ENCODE peak calls at places on chromosomes 13 and 19, in seven cellular contexts. One of them, this sample, is unnamed.

GRCh38 chr13:98989469-98990235 is 11.8 kb upstream of the DOCK9 start:
- ATAC-seq in K562: no peak
- ATAC-seq in GM23338: no peak
- ATAC-seq in GM12878: no peak
- ATAC-seq in upper lobe of left lung: no peak
- ATAC-seq in HCT116: no peak
- ATAC-seq in HepG2: no peak
- ATAC-seq in this sample: no peak

GRCh38 chr13:47679391-47679790 is 321.7 kb downstream of the SUCLA2 start:
- ATAC-seq in K562: no peak
- ATAC-seq in GM23338: no peak
- ATAC-seq in GM12878: no peak
- ATAC-seq in upper lobe of left lung: no peak
- ATAC-seq in HCT116: no peak
- ATAC-seq in HepG2: no peak
- ATAC-seq in this sample: no peak

GRCh38 chr13:75978815-75979214 is 342.7 kb downstream of the LMO7 start:
- ATAC-seq in K562: no peak
- ATAC-seq in GM23338: no peak
- ATAC-seq in GM12878: peak
- ATAC-seq in upper lobe of left lung: no peak
- ATAC-seq in HCT116: no peak
- ATAC-seq in HepG2: no peak
- ATAC-seq in this sample: no peak

GRCh38 chr19:45739498-45740439 is 6.5 kb downstream of the MEIOSIN start:
- ATAC-seq in K562: peak
- ATAC-seq in GM23338: peak
- ATAC-seq in GM12878: peak
- ATAC-seq in upper lobe of left lung: no peak
- ATAC-seq in HCT116: peak
- ATAC-seq in HepG2: no peak
- ATAC-seq in this sample: no peak

GRCh38 chr13:109361562-109361961 is 424.8 kb downstream of the IRS2 start:
- ATAC-seq in K562: no peak
- ATAC-seq in GM23338: no peak
- ATAC-seq in GM12878: no peak
- ATAC-seq in upper lobe of left lung: peak
- ATAC-seq in HCT116: no peak
- ATAC-seq in HepG2: no peak
- ATAC-seq in this sample: no peak

GRCh38 chr19:18612051-18612771 is 459 bp upstream of the TMEM59L start:
- ATAC-seq in K562: no peak
- ATAC-seq in GM23338: peak
- ATAC-seq in GM12878: no peak
- ATAC-seq in upper lobe of left lung: no peak
- ATAC-seq in HCT116: peak
- ATAC-seq in HepG2: no peak
- ATAC-seq in this sample: no peak

GRCh38 chr19:23817519-23817918 is 58.8 kb upstream of the ZNF681 start:
- ATAC-seq in K562: peak
- ATAC-seq in GM23338: peak
- ATAC-seq in GM12878: no peak
- ATAC-seq in upper lobe of left lung: no peak
- ATAC-seq in HCT116: no peak
- ATAC-seq in HepG2: peak
- ATAC-seq in this sample: no peak

GRCh38 chr13:59996461-59996860 is 167.3 kb downstream of the DIAPH3 start:
- ATAC-seq in K562: no peak
- ATAC-seq in GM23338: no peak
- ATAC-seq in GM12878: no peak
- ATAC-seq in upper lobe of left lung: no peak
- ATAC-seq in HCT116: no peak
- ATAC-seq in HepG2: no peak
- ATAC-seq in this sample: no peak

GRCh38 chr19:33098023-33098652 is 17.2 kb downstream of the GPATCH1 start:
- ATAC-seq in K562: no peak
- ATAC-seq in GM23338: no peak
- ATAC-seq in GM12878: no peak
- ATAC-seq in upper lobe of left lung: no peak
- ATAC-seq in HCT116: no peak
- ATAC-seq in HepG2: peak
- ATAC-seq in this sample: no peak

GRCh38 chr19:51551673-51552440 is 19.2 kb upstream of the ZNF175 start:
- ATAC-seq in K562: no peak
- ATAC-seq in GM23338: no peak
- ATAC-seq in GM12878: no peak
- ATAC-seq in upper lobe of left lung: no peak
- ATAC-seq in HCT116: no peak
- ATAC-seq in HepG2: no peak
- ATAC-seq in this sample: no peak

GRCh38 chr13:101845501-101846012 is 393.1 kb downstream of the ITGBL1 start:
- ATAC-seq in K562: no peak
- ATAC-seq in GM23338: no peak
- ATAC-seq in GM12878: no peak
- ATAC-seq in upper lobe of left lung: no peak
- ATAC-seq in HCT116: no peak
- ATAC-seq in HepG2: peak
- ATAC-seq in this sample: no peak

GRCh38 chr13:55661505-55661904 is 1479.2 kb upstream of the PRR20A start:
- ATAC-seq in K562: no peak
- ATAC-seq in GM23338: peak
- ATAC-seq in GM12878: no peak
- ATAC-seq in upper lobe of left lung: no peak
- ATAC-seq in HCT116: no peak
- ATAC-seq in HepG2: no peak
- ATAC-seq in this sample: no peak

GRCh38 chr19:35267818-35268545 is 780 bp upstream of the USF2 start:
- ATAC-seq in K562: peak
- ATAC-seq in GM23338: peak
- ATAC-seq in GM12878: peak
- ATAC-seq in upper lobe of left lung: peak
- ATAC-seq in HCT116: peak
- ATAC-seq in HepG2: peak
- ATAC-seq in this sample: peak

GRCh38 chr19:35266904-35267817 is 1.6 kb upstream of the USF2 start:
- ATAC-seq in K562: peak
- ATAC-seq in GM23338: peak
- ATAC-seq in GM12878: peak
- ATAC-seq in upper lobe of left lung: peak
- ATAC-seq in HCT116: peak
- ATAC-seq in HepG2: peak
- ATAC-seq in this sample: peak

GRCh38 chr19:35269425-35270117 is 809 bp downstream of the USF2 start:
- ATAC-seq in K562: peak
- ATAC-seq in GM23338: peak
- ATAC-seq in GM12878: peak
- ATAC-seq in upper lobe of left lung: peak
- ATAC-seq in HCT116: peak
- ATAC-seq in HepG2: peak
- ATAC-seq in this sample: peak

GRCh38 chr19:35270381-35270811 is 1.6 kb downstream of the USF2 start:
- ATAC-seq in K562: no peak
- ATAC-seq in GM23338: no peak
- ATAC-seq in GM12878: no peak
- ATAC-seq in upper lobe of left lung: no peak
- ATAC-seq in HCT116: no peak
- ATAC-seq in HepG2: no peak
- ATAC-seq in this sample: no peak

GRCh38 chr19:35268546-35269424 is at the start of gene USF2:
- ATAC-seq in K562: peak
- ATAC-seq in GM23338: no peak
- ATAC-seq in GM12878: peak
- ATAC-seq in upper lobe of left lung: no peak
- ATAC-seq in HCT116: peak
- ATAC-seq in HepG2: no peak
- ATAC-seq in this sample: peak
- TF ChIP-seq POLR2AphosphoS5 in K562: no peak
- TF ChIP-seq POLR2AphosphoS5 in GM23338: no peak
- TF ChIP-seq POLR2AphosphoS5 in GM12878: no peak
- TF ChIP-seq POLR2AphosphoS5 in upper lobe of left lung: no peak
- TF ChIP-seq POLR2AphosphoS5 in HCT116: peak
- TF ChIP-seq POLR2AphosphoS5 in HepG2: no peak
- TF ChIP-seq POLR2AphosphoS5 in this sample: no peak

DNA sequence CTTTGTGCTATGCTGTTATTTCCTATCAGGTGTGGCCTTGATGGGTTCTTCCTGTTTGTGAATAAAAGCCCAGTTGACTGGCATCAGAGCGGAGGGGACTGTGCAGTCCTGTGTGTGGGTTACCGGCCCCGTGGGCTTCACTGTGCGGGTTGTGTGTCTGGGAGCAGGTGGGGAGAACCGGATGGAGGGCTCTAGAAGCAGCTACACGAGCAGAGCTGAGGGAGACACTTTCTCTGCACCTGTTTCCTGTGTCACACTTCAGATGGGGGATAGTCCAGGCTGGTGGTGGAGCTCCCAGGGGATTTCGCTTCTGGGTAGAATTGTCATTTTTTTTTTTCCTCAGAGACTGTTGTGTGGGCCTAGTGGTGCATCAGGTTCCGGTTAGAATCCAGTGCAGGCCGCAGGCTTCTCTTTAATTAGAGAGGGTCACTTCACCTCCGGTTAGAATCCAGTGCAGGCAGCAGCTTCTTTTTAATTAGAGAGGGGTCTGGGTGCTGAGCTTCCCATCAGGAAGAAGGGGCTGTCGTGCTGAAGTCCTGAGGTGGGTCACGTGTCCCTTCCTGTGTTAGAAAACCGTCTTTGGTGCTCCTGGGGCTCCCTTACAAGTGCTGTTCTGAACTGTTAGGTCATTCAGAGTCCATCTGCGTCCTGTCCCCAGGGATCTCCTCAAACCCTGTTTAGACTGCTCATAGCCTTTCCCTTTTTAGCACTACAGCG is 69.7 kb downstream of the ARHGEF7 start:
- ATAC-seq in K562: no peak
- ATAC-seq in GM23338: no peak
- ATAC-seq in GM12878: peak
- ATAC-seq in upper lobe of left lung: peak
- ATAC-seq in HCT116: no peak
- ATAC-seq in HepG2: no peak
- ATAC-seq in this sample: no peak
- TF ChIP-seq POLR2AphosphoS5 in K562: no peak
- TF ChIP-seq POLR2AphosphoS5 in GM23338: no peak
- TF ChIP-seq POLR2AphosphoS5 in GM12878: peak
- TF ChIP-seq POLR2AphosphoS5 in upper lobe of left lung: peak
- TF ChIP-seq POLR2AphosphoS5 in HCT116: no peak
- TF ChIP-seq POLR2AphosphoS5 in HepG2: no peak
- TF ChIP-seq POLR2AphosphoS5 in this sample: no peak

GRCh38 chr19:5695649-5696195 is 5.6 kb downstream of the RPL36 start:
- ATAC-seq in K562: no peak
- ATAC-seq in GM23338: peak
- ATAC-seq in GM12878: peak
- ATAC-seq in upper lobe of left lung: no peak
- ATAC-seq in HCT116: no peak
- ATAC-seq in HepG2: no peak
- ATAC-seq in this sample: no peak

GRCh38 chr19:5698635-5699422 is 8.7 kb downstream of the RPL36 start:
- ATAC-seq in K562: no peak
- ATAC-seq in GM23338: no peak
- ATAC-seq in GM12878: peak
- ATAC-seq in upper lobe of left lung: no peak
- ATAC-seq in HCT116: no peak
- ATAC-seq in HepG2: no peak
- ATAC-seq in this sample: peak

GRCh38 chr19:5697022-5697889 is 7.2 kb downstream of the RPL36 start:
- ATAC-seq in K562: no peak
- ATAC-seq in GM23338: no peak
- ATAC-seq in GM12878: no peak
- ATAC-seq in upper lobe of left lung: no peak
- ATAC-seq in HCT116: no peak
- ATAC-seq in HepG2: no peak
- ATAC-seq in this sample: no peak

GRCh38 chr19:5696196-5697021 is 6.3 kb downstream of the RPL36 start:
- ATAC-seq in K562: no peak
- ATAC-seq in GM23338: no peak
- ATAC-seq in GM12878: no peak
- ATAC-seq in upper lobe of left lung: no peak
- ATAC-seq in HCT116: no peak
- ATAC-seq in HepG2: no peak
- ATAC-seq in this sample: no peak

DNA sequence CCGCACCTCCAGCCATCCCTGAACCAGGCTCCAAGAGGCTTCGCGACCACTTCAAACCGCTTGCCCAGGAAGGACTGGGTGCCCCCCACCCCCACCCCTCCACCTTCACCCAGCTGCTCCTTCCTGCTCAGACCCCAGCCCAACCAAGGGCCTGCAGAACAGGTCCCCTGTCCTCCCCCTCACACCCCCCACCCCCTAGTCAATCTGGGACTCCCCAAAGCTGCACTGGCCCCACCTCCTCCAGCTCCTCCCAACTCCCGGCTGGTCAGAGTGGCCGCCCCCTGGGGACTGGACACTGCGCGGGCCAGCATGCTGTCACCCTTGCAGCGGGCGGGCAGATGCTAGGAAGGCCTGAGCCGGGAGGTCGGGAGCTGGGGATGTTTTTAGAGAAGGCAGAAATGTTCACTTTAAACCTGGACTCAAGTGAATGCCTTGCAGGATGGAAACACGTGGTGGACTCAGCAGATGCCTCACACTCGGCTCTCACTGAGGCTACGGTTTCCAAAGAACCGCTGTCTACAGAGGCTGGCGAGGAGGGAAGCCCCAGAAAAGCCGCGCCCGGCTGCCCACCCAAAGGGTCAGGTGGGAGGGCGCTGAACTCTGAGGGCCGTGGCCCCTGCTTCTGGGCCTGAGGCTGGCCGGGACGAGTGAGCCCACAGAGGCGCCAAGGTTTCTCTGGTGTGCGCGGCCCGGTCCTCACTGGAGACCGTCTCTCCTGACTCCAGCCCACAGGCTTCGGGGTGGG is 8.0 kb downstream of the RPL36 start:
- ATAC-seq in K562: peak
- ATAC-seq in GM23338: no peak
- ATAC-seq in GM12878: no peak
- ATAC-seq in upper lobe of left lung: no peak
- ATAC-seq in HCT116: no peak
- ATAC-seq in HepG2: no peak
- ATAC-seq in this sample: no peak
- TF ChIP-seq POLR2AphosphoS5 in K562: no peak
- TF ChIP-seq POLR2AphosphoS5 in GM23338: no peak
- TF ChIP-seq POLR2AphosphoS5 in GM12878: peak
- TF ChIP-seq POLR2AphosphoS5 in upper lobe of left lung: no peak
- TF ChIP-seq POLR2AphosphoS5 in HCT116: no peak
- TF ChIP-seq POLR2AphosphoS5 in HepG2: no peak
- TF ChIP-seq POLR2AphosphoS5 in this sample: no peak

DNA sequence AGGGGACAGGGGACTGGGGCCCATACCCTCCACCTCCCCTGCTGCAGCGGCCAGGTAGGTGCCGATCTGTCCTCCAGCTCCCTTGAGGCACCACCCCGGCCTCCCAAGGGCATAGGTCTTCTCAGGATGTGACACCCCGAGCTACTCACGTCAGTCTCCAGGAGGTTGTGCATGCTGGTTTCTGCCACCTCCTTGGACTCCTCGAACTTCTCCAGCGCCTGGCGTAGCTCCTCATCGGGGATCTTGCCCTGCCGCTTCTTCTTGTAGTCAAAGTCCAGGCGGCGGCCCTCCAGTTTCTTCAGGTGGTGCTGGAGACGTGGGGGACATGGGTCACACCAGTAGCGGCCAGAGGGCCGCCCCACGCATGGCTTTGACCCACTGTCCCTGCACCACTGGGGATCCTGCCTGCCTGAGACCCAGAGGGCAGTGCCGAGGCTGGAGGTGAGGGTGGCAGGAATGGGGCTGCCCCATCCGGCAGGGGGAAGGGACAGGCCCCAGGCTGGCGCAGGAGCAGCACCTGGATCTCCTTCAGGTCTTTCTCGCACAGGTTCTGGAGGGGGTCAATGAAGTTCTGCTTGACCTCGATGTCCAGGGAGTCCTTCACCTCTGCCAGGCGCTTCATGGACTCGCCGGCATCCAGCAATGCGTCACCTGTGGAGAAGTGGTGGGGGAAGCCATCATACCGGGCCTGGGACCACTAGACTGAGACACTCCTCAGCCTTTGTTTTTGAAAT is 20.4 kb downstream of the MPND start:
- ATAC-seq in K562: no peak
- ATAC-seq in GM23338: no peak
- ATAC-seq in GM12878: no peak
- ATAC-seq in upper lobe of left lung: no peak
- ATAC-seq in HCT116: no peak
- ATAC-seq in HepG2: no peak
- ATAC-seq in this sample: no peak
- TF ChIP-seq POLR2AphosphoS5 in K562: no peak
- TF ChIP-seq POLR2AphosphoS5 in GM23338: peak
- TF ChIP-seq POLR2AphosphoS5 in GM12878: no peak
- TF ChIP-seq POLR2AphosphoS5 in upper lobe of left lung: no peak
- TF ChIP-seq POLR2AphosphoS5 in HCT116: peak
- TF ChIP-seq POLR2AphosphoS5 in HepG2: no peak
- TF ChIP-seq POLR2AphosphoS5 in this sample: no peak